ENCODE peak calls at places on chromosome 11, in five cellular contexts. One of them, this sample, is unnamed.
A peak's percentile ranks its signal among the peaks of the same experiment; 100 is the strongest.

GRCh38 chr11:133964946-133965632 is 8.3 kb upstream of the IGSF9B start:
- DNase-seq in BJ: no peak
- DNase-seq in right lobe of liver: no peak
- DNase-seq in AG04450: no peak
- DNase-seq in stomach: no peak
- DNase-seq in this sample: no peak

GRCh38 chr11:43212279-43212678 is 99.5 kb upstream of the API5 start:
- DNase-seq in stomach: no peak
- DNase-seq in AG04450: no peak
- DNase-seq in right lobe of liver: no peak
- DNase-seq in BJ: no peak
- DNase-seq in this sample: no peak

GRCh38 chr11:116384407-116384806 is 388.4 kb downstream of the BUD13 start:
- DNase-seq in stomach: no peak
- DNase-seq in AG04450: no peak
- DNase-seq in BJ: no peak
- DNase-seq in right lobe of liver: no peak
- DNase-seq in this sample: no peak

GRCh38 chr11:60634151-60634550 is 65.3 kb upstream of the MS4A8 start:
- DNase-seq in AG04450: no peak
- DNase-seq in stomach: no peak
- DNase-seq in right lobe of liver: no peak
- DNase-seq in BJ: no peak
- DNase-seq in this sample: no peak

GRCh38 chr11:119509969-119510401 is 87.0 kb upstream of the THY1 start:
- DNase-seq in stomach: no peak
- DNase-seq in BJ: peak; percentile 46
- DNase-seq in right lobe of liver: no peak
- DNase-seq in AG04450: peak; percentile 49
- DNase-seq in this sample: peak; percentile 46

GRCh38 chr11:6298605-6299004 is 21.7 kb downstream of the CAVIN3 start:
- DNase-seq in AG04450: no peak
- DNase-seq in right lobe of liver: peak; percentile 60
- DNase-seq in stomach: peak; percentile 82
- DNase-seq in BJ: no peak
- DNase-seq in this sample: no peak

GRCh38 chr11:22472306-22472705 is 134.1 kb downstream of the SLC17A6 start:
- DNase-seq in BJ: no peak
- DNase-seq in stomach: no peak
- DNase-seq in AG04450: no peak
- DNase-seq in right lobe of liver: no peak
- DNase-seq in this sample: no peak

GRCh38 chr11:65606876-65607613 is 7.0 kb downstream of the MAP3K11 start:
- DNase-seq in AG04450: peak; percentile 82
- DNase-seq in BJ: peak; percentile 86
- DNase-seq in stomach: peak; percentile 95
- DNase-seq in right lobe of liver: peak; percentile 75
- DNase-seq in this sample: no peak

GRCh38 chr11:64745523-64746328 is 1.8 kb upstream of the RASGRP2 start:
- DNase-seq in stomach: peak; percentile 58
- DNase-seq in AG04450: no peak
- DNase-seq in right lobe of liver: peak; percentile 88
- DNase-seq in BJ: no peak
- DNase-seq in this sample: no peak

GRCh38 chr11:10748241-10748640 is 2.8 kb upstream of the CTR9 start:
- DNase-seq in AG04450: no peak
- DNase-seq in BJ: no peak
- DNase-seq in stomach: no peak
- DNase-seq in right lobe of liver: no peak
- DNase-seq in this sample: no peak

GRCh38 chr11:76823481-76824028 is 37.2 kb upstream of the ACER3 start:
- DNase-seq in AG04450: no peak
- DNase-seq in BJ: no peak
- DNase-seq in stomach: no peak
- DNase-seq in right lobe of liver: peak; percentile 45
- DNase-seq in this sample: peak; percentile 56

GRCh38 chr11:35418847-35419712 is at the start of gene SLC1A2:
- DNase-seq in stomach: no peak
- DNase-seq in right lobe of liver: no peak
- DNase-seq in AG04450: no peak
- DNase-seq in BJ: no peak
- DNase-seq in this sample: no peak

GRCh38 chr11:108886608-108887007 is 221.7 kb downstream of the DDX10 start:
- DNase-seq in BJ: no peak
- DNase-seq in AG04450: no peak
- DNase-seq in right lobe of liver: no peak
- DNase-seq in stomach: no peak
- DNase-seq in this sample: peak; percentile 64

GRCh38 chr11:38182126-38182907 is 1584.3 kb upstream of the RAG2 start:
- DNase-seq in stomach: no peak
- DNase-seq in BJ: peak; percentile 4
- DNase-seq in right lobe of liver: no peak
- DNase-seq in AG04450: no peak
- DNase-seq in this sample: no peak

GRCh38 chr11:112806256-112806655 is 155.0 kb upstream of the NCAM1 start:
- DNase-seq in right lobe of liver: no peak
- DNase-seq in stomach: no peak
- DNase-seq in BJ: no peak
- DNase-seq in AG04450: no peak
- DNase-seq in this sample: no peak
- H3K4me3 ChIP-seq in right lobe of liver: no peak overlapping the region
- H3K4me3 ChIP-seq in stomach: no peak overlapping the region
- H3K4me3 ChIP-seq in BJ: no peak overlapping the region
- H3K4me3 ChIP-seq in AG04450: no peak overlapping the region
- H3K4me3 ChIP-seq in this sample: no peak overlapping the region

GRCh38 chr11:78350646-78351165 is 66.9 kb downstream of the GAB2 start:
- DNase-seq in AG04450: no peak
- DNase-seq in BJ: no peak
- DNase-seq in stomach: no peak
- DNase-seq in right lobe of liver: no peak
- DNase-seq in this sample: peak; percentile 20
- H3K4me3 ChIP-seq in AG04450: peak overlapping the region; percentile 1
- H3K4me3 ChIP-seq in BJ: peak overlapping the region; percentile 10
- H3K4me3 ChIP-seq in stomach: peak overlapping the region; percentile 22
- H3K4me3 ChIP-seq in right lobe of liver: no peak overlapping the region
- H3K4me3 ChIP-seq in this sample: peak overlapping the region; percentile 33

DNA sequence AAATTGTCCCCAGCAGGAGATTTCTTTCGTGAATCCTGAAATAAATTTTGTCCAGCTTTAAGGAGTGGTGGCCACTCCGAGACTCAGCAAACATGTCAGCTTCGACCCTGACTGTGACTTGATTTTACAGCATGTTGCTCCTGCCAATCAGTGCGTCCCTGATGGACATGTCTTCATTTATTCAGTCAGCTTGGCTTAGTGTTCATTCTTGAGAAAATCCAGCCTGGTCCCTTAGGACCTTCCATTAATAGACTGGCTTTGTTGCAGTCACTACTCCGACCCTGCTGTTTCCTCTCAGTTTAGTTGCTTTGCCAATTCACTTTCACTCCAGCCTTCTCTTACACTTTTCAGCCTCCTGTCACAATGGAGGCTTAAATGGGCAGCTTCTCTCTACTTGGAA is 30.5 kb downstream of the TMPRSS5 start:
- DNase-seq in right lobe of liver: no peak
- DNase-seq in BJ: no peak
- DNase-seq in AG04450: no peak
- DNase-seq in stomach: no peak
- DNase-seq in this sample: no peak
- H3K4me3 ChIP-seq in right lobe of liver: no peak overlapping the region
- H3K4me3 ChIP-seq in BJ: no peak overlapping the region
- H3K4me3 ChIP-seq in AG04450: no peak overlapping the region
- H3K4me3 ChIP-seq in stomach: no peak overlapping the region
- H3K4me3 ChIP-seq in this sample: no peak overlapping the region

DNA sequence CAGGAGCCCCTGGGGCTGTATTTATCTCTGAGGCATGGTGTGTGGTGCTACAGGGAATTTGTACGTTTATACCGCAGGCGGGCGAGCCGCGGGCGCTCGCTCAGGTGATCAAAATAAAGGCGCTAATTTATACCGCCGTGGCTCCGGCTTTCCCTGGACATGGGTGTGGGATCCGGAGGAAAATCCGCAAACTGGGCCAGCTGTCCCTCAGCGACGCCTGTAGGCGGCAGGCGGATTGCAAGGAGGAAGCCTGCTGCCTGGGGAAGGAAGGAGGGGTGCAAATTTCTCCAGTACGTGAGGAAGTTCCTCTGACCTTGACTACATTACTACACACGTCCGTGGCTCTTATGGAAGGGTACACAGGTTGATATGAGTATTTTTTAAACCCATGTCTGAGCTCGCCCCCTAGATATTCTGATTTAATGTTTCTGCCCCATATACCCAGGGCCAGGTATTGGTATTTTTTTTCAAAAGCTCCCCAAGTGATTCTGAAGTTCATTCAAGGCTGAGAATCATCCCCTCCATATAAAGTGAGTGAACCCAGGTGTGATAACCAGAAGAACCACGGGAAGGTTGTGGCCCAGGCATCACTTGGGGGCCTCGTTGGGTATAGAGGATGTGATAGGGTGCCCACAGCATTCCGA is 2.8 kb downstream of the MYOD1 start:
- DNase-seq in right lobe of liver: peak; percentile 36
- DNase-seq in AG04450: no peak
- DNase-seq in BJ: no peak
- DNase-seq in stomach: no peak
- DNase-seq in this sample: no peak
- H3K4me3 ChIP-seq in right lobe of liver: no peak overlapping the region
- H3K4me3 ChIP-seq in AG04450: no peak overlapping the region
- H3K4me3 ChIP-seq in BJ: no peak overlapping the region
- H3K4me3 ChIP-seq in stomach: no peak overlapping the region
- H3K4me3 ChIP-seq in this sample: no peak overlapping the region

DNA sequence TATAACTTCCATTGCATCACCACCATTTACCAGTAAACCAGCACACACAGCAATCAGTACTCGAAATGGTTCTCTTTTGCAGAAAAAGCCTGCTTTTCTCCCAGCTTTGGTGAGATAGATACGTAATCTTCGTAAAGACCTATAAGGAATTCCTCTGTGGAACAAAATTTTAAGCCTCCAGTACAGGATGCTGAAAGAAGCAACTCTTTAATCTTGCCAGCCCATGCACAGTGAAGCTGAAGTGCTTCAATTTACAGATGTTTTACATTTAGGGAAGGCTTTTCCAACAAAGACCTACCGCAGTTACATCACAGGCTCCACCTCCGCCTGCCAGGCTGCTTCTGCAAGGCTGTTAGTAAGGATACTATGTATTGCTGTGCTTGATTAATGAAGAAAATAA is 1.9 kb downstream of the ELMOD1 start:
- DNase-seq in AG04450: no peak
- DNase-seq in right lobe of liver: no peak
- DNase-seq in BJ: no peak
- DNase-seq in stomach: no peak
- DNase-seq in this sample: no peak
- H3K4me3 ChIP-seq in AG04450: no peak overlapping the region
- H3K4me3 ChIP-seq in right lobe of liver: no peak overlapping the region
- H3K4me3 ChIP-seq in BJ: no peak overlapping the region
- H3K4me3 ChIP-seq in stomach: no peak overlapping the region
- H3K4me3 ChIP-seq in this sample: no peak overlapping the region